ENCODE peak calls at places on chromosomes 1 and 21, in four cellular contexts. C is H1, H is K562, T is HepG2. N is an unnamed sample.

GRCh38 chr21:36211660-36212512 is 55.3 kb downstream of the DOP1B start:
- DNase-seq in C (no peak), H (no peak), T (no peak), N (no peak)

GRCh38 chr1:55188909-55189308 is 26.3 kb downstream of the USP24 start:
- DNase-seq in C (no peak), H (no peak), T (no peak), N (no peak)

GRCh38 chr1:88276158-88276557 is 407.9 kb upstream of the PKN2 start:
- DNase-seq in C (no peak), H (no peak), T (no peak), N (peak)

GRCh38 chr1:76260279-76260678 is 185.7 kb downstream of the ST6GALNAC3 start:
- DNase-seq in C (no peak), H (no peak), T (no peak), N (no peak)

GRCh38 chr1:145956776-145957442 is 908 bp downstream of the LIX1L start:
- DNase-seq in C (no peak), H (no peak), T (no peak), N (no peak)

GRCh38 chr1:183287191-183287675 is 101.2 kb downstream of the LAMC2 start:
- DNase-seq in C (no peak), H (no peak), T (no peak), N (no peak)

GRCh38 chr1:245546875-245547274 is 392.1 kb downstream of the KIF26B start:
- DNase-seq in C (no peak), H (no peak), T (no peak), N (no peak)

GRCh38 chr1:244011251-244011650 is 39.8 kb upstream of the ZBTB18 start:
- DNase-seq in C (no peak), H (no peak), T (no peak), N (no peak)

GRCh38 chr1:40303051-40303771 is 13.9 kb downstream of the COL9A2 start:
- DNase-seq in C (no peak), H (no peak), T (no peak), N (no peak)

GRCh38 chr1:18938707-18939070 is 17.8 kb downstream of the IFFO2 start:
- DNase-seq in C (no peak), H (peak), T (no peak), N (no peak)

GRCh38 chr21:27024316-27024715 is 57.4 kb upstream of the ADAMTS5 start:
- DNase-seq in C (no peak), H (no peak), T (no peak), N (no peak)

GRCh38 chr1:2644171-2644570 is 11.4 kb upstream of the MMEL1 start:
- DNase-seq in C (no peak), H (no peak), T (no peak), N (no peak)

GRCh38 chr1:223297800-223298199 is 66.2 kb downstream of the SUSD4 start:
- DNase-seq in C (no peak), H (no peak), T (no peak), N (no peak)

GRCh38 chr1:59678065-59678808 is 136.5 kb upstream of the HOOK1 start:
- DNase-seq in C (no peak), H (no peak), T (no peak), N (no peak)
- TF ChIP-seq RNF2 in C (no peak), H (no peak), T (no peak), N (no peak)

GRCh38 chr1:200960948-200961340 is 62.6 kb downstream of the KIF21B start:
- DNase-seq in C (no peak), H (no peak), T (no peak), N (no peak)
- TF ChIP-seq PHF8 in C (no peak), H (no peak), T (no peak), N (no peak)

DNA sequence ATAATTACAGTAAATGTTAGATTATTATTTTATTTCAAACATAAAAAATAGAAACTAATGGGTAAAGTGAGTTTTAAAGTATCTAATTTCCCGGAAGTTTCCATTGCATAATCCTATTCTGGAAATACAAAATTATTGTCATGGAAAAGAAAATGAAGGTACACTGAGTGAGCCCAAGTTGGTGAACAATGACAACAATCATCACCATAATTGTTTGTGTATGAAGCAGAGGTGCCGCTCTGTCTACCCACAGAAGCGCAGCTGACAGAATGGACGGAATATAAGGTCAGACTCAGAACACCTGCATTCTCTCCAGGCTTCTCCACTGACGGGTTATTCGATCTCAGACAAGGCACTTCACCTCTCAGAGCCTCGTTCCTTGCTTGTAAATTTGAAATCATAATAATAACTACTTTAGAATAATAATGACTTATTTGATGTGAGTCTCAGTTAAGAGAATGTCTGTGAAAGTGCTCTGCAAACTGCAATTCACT is 99.1 kb upstream of the NGF start:
- DNase-seq in C (no peak), H (no peak), T (no peak), N (no peak)
- TF ChIP-seq CHD2 in C (no peak), H (no peak), T (no peak), N (no peak)

DNA sequence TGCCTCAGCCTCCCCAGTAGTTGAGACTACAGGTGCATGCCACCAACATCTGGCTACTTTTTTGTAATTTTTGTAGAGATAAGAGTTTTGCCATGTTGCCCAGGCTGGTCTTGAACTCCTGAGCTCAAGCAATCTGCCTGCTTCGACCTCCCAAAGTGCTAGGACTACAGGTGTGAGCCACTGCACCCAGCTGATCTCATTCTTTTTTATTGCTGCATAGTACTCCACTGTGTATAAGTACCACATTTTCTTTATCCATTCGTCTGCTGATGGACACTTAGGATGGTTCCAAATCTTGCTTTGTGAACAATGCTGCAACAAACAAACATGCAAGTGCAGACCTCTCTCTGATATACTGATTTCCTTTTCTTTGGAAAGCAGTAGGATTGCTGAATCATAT is 59.5 kb downstream of the UROD start:
- DNase-seq in C (no peak), H (no peak), T (no peak), N (no peak)
- TF ChIP-seq RNF2 in C (no peak), H (no peak), T (no peak), N (no peak)

GRCh38 chr1:99672022-99672421 is 26.1 kb downstream of the PALMD start:
- DNase-seq in C (no peak), H (no peak), T (no peak), N (no peak)

GRCh38 chr1:99674115-99674514 is 28.2 kb downstream of the PALMD start:
- DNase-seq in C (no peak), H (no peak), T (no peak), N (no peak)

GRCh38 chr1:99673285-99673684 is 27.4 kb downstream of the PALMD start:
- DNase-seq in C (no peak), H (no peak), T (no peak), N (no peak)

GRCh38 chr1:99674665-99675064 is 28.8 kb downstream of the PALMD start:
- DNase-seq in C (no peak), H (no peak), T (no peak), N (no peak)

GRCh38 chr1:99672500-99673213 is 26.7 kb downstream of the PALMD start:
- DNase-seq in C (no peak), H (no peak), T (no peak), N (no peak)
- TF ChIP-seq PHF8 in C (no peak), H (no peak), T (no peak), N (no peak)

DNA sequence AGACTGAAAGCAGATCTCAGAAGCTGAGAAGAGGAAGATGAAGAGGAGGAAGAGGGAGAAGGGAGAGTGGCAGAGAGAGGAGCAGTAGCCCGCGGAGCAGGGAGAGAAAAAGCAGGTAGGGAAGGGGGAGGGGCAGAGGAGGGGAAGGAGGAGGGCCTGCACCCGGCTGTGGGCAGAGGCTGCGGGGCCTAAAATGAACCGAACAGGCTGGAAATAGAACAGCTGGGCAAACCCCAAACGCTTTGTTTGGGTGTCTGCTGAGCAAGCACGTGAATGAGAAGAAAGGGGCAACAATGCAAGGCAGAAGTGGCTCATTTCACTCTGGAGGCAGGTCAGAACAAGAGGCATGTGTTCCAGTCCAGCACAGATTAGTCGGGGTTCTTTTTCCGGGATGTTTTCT is 33.5 kb downstream of the KCNC4 start:
- DNase-seq in C (no peak), H (no peak), T (no peak), N (no peak)
- TF ChIP-seq CHD2 in C (no peak), H (no peak), T (no peak), N (no peak)

GRCh38 chr1:35768350-35769187 is 1.2 kb downstream of the CLSPN start:
- DNase-seq in C (no peak), H (no peak), T (no peak), N (no peak)
- TF ChIP-seq RNF2 in C (no peak), H (no peak), T (no peak), N (no peak)

GRCh38 chr1:17120962-17121837 is 1.9 kb upstream of the PADI2 start:
- DNase-seq in C (no peak), H (no peak), T (peak), N (no peak)
- TF ChIP-seq PHF8 in C (no peak), H (no peak), T (no peak), N (no peak)

N was measured in A549.